ENCODE peak calls at places on chromosomes 11 and 22, in six cellular contexts. G is mammary epithelial cell, Q is Peyer's patch, J is heart left ventricle, S is fibroblast of lung, Z is AG09309. Y is an unnamed sample.

GRCh38 chr11:120707663-120708062 is 196.1 kb downstream of the GRIK4 start:
- DNase-seq in S (no peak), J (no peak), Q (no peak), G (no peak), Z (no peak), Y (no peak)

GRCh38 chr22:40418366-40419201 is 48.2 kb downstream of the SGSM3 start:
- DNase-seq in Z (no peak), Q (no peak), G (no peak), S (no peak), J (no peak), Y (no peak)

GRCh38 chr11:117734596-117734995 is 62.4 kb downstream of the DSCAML1 start:
- DNase-seq in Q (no peak), J (no peak), G (no peak), Z (no peak), S (no peak), Y (no peak)

GRCh38 chr11:73383249-73384126 is 7.3 kb downstream of the RELT start:
- DNase-seq in G (no peak), J (no peak), Q (no peak), Z (no peak), S (no peak), Y (peak; percentile 33)

GRCh38 chr11:3052109-3052479 is 5.1 kb downstream of the CARS1 start:
- DNase-seq in J (no peak), G (no peak), Q (no peak), S (no peak), Z (no peak), Y (no peak)

GRCh38 chr22:20237480-20238440 is 30.4 kb downstream of the RTN4R start:
- DNase-seq in Z (no peak), S (no peak), G (peak; percentile 21), Q (peak; percentile 53), J (no peak), Y (no peak)

GRCh38 chr11:66906077-66906929 is 49.4 kb downstream of the LRFN4 start:
- DNase-seq in Q (no peak), S (peak; percentile 67), G (peak; percentile 93), J (no peak), Z (no peak), Y (peak; percentile 55)

GRCh38 chr22:37187552-37187890 is 526 bp downstream of the C1QTNF6 start:
- DNase-seq in J (no peak), S (peak; percentile 55), G (peak; percentile 41), Z (no peak), Q (no peak), Y (peak; percentile 53)

GRCh38 chr11:3130269-3131071 is 34.6 kb downstream of the OSBPL5 start:
- DNase-seq in J (no peak), S (no peak), Z (no peak), G (peak; percentile 91), Q (no peak), Y (no peak)

GRCh38 chr22:48488611-48489456 is 1338.8 kb downstream of the BRD1 start:
- DNase-seq in Z (no peak), J (no peak), G (no peak), Q (peak; percentile 23), S (no peak), Y (peak; percentile 34)

GRCh38 chr22:27991586-27992293 is 72.7 kb upstream of the PITPNB start:
- DNase-seq in J (no peak), Q (peak; percentile 37), S (no peak), G (no peak), Z (no peak), Y (no peak)

GRCh38 chr22:29383740-29384139 is 4.6 kb downstream of the AP1B1 start:
- DNase-seq in G (no peak), Z (no peak), Q (no peak), S (no peak), J (no peak), Y (no peak)

GRCh38 chr11:112273066-112273465 is 12.4 kb upstream of the PLET1 start:
- DNase-seq in S (no peak), Z (no peak), G (no peak), Q (no peak), J (no peak), Y (no peak)

GRCh38 chr11:103488021-103488420 is 378.8 kb downstream of the DYNC2H1 start:
- DNase-seq in Q (no peak), S (peak; percentile 85), G (peak; percentile 71), J (no peak), Z (no peak), Y (no peak)

GRCh38 chr11:43992138-43992537 is 49.7 kb downstream of the C11orf96 start:
- DNase-seq in Q (no peak), S (no peak), Z (no peak), G (no peak), J (no peak), Y (no peak)

GRCh38 chr11:11022126-11022730 is 164.4 kb upstream of the ZBED5 start:
- DNase-seq in G (no peak), J (no peak), Q (no peak), S (no peak), Z (no peak), Y (peak; percentile 50)

GRCh38 chr11:114195981-114196731 is 100.0 kb upstream of the NNMT start:
- DNase-seq in Q (no peak), G (peak; percentile 34), Z (no peak), J (no peak), S (no peak), Y (no peak)
- TF ChIP-seq CTCF in Q (no peak), G (peak; percentile 36), Z (no peak), J (peak; percentile 8), S (no peak), Y (no peak)

DNA sequence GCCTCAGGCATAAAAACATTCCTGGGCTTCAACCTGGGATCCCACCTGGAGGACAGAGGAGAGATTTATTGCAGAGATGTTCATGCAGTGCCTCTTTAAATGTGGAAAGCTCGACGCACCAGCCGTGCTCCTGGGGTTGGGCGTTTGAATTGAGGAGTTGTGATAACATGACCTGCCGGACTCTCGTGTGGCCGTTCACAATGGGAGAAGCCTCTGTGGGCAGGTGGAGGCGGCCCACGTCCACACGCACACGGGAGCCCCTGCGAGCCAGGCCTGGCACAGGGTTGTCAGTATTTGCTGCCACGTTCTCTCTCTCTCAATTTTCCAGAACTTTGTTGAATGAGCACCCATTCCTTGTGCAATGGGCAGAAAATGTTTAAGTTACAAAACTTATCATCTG is 58.3 kb upstream of the PPARA start:
- DNase-seq in G (no peak), S (no peak), Z (no peak), J (no peak), Q (no peak), Y (no peak)
- H3K4me3 ChIP-seq in G (no peak overlapping the region), S (no peak overlapping the region), Z (no peak overlapping the region), J (no peak overlapping the region), Q (no peak overlapping the region), Y (no peak overlapping the region)

GRCh38 chr11:78132475-78132874 is 7.0 kb downstream of the ALG8 start:
- DNase-seq in G (no peak), J (no peak), Z (no peak), S (no peak), Q (no peak), Y (no peak)

GRCh38 chr11:78131956-78132355 is 7.5 kb downstream of the ALG8 start:
- DNase-seq in Z (no peak), G (peak; percentile 69), Q (no peak), S (peak; percentile 65), J (no peak), Y (no peak)

GRCh38 chr11:78127408-78127807 is 12.0 kb downstream of the ALG8 start:
- DNase-seq in J (no peak), G (no peak), S (no peak), Q (no peak), Z (no peak), Y (no peak)
- TF ChIP-seq CTCF in J (no peak), G (no peak), S (no peak), Q (no peak), Z (no peak), Y (no peak)

GRCh38 chr11:7487360-7487759 is 2.1 kb downstream of the OLFML1 start:
- DNase-seq in S (no peak), G (no peak), J (no peak), Z (no peak), Q (no peak), Y (no peak)
- H3K4me3 ChIP-seq in S (peak overlapping the region; percentile 66), G (no peak overlapping the region), J (peak overlapping the region; percentile 59), Z (no peak overlapping the region), Q (no peak overlapping the region), Y (no peak overlapping the region)

GRCh38 chr22:50606126-50606525 is 5.5 kb downstream of the MAPK8IP2 start:
- DNase-seq in J (no peak), G (no peak), S (no peak), Q (no peak), Z (no peak), Y (no peak)
- TF ChIP-seq CTCF in J (no peak), G (no peak), S (no peak), Q (no peak), Z (peak; percentile 55), Y (peak; percentile 50)

DNA sequence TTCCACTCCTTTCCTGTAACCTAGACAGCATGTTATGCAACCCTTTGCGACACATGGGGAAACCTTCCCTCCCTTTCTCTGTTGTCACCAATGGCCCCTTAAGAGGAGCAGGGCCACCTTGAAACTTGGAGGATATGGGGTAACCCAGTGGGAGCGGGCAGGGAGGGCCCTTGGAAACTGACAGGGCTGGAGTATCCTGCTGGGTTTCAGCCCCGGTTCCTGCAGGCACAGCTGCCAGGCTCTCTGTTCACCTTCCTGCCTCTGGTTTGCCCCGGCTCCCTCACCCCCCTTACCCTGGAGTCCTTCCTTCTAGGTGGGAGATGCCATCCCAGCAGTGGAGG is 1.5 kb downstream of the PRDX5 start:
- DNase-seq in Z (no peak), J (no peak), Q (peak; percentile 50), G (no peak), S (no peak), Y (no peak)
- H3K4me3 ChIP-seq in Z (peak overlapping the region; percentile 62), J (peak overlapping the region; percentile 93), Q (peak overlapping the region; percentile 81), G (peak overlapping the region; percentile 91), S (peak overlapping the region; percentile 97), Y (peak overlapping the region; percentile 60)

GRCh38 chr11:1963864-1964263 is 16.7 kb downstream of the MRPL23 start:
- DNase-seq in J (no peak), G (no peak), S (no peak), Z (no peak), Q (peak; percentile 3), Y (no peak)
- TF ChIP-seq CTCF in J (no peak), G (no peak), S (no peak), Z (no peak), Q (no peak), Y (no peak)